ENCODE peak calls at places on chromosomes 2 and 18, in five cellular contexts. One of them, this sample, is unnamed.

GRCh38 chr2:207926133-207927076 is 98.9 kb downstream of the PLEKHM3 start:
- DNase-seq in HTR-8/SVneo: no peak
- DNase-seq in central memory CD4-positive, alpha-beta T cell: no peak
- DNase-seq in EL: peak; percentile 68
- DNase-seq in CD8-positive, alpha-beta T cell: no peak
- DNase-seq in this sample: peak; percentile 37

GRCh38 chr18:61546598-61546997 is 213.4 kb downstream of the CDH20 start:
- DNase-seq in HTR-8/SVneo: peak; percentile 38
- DNase-seq in central memory CD4-positive, alpha-beta T cell: no peak
- DNase-seq in EL: peak; percentile 86
- DNase-seq in CD8-positive, alpha-beta T cell: no peak
- DNase-seq in this sample: no peak

GRCh38 chr2:14633451-14634211 is 1.1 kb downstream of the LRATD1 start:
- DNase-seq in HTR-8/SVneo: no peak
- DNase-seq in central memory CD4-positive, alpha-beta T cell: no peak
- DNase-seq in EL: no peak
- DNase-seq in CD8-positive, alpha-beta T cell: no peak
- DNase-seq in this sample: peak; percentile 7

GRCh38 chr2:40118622-40119021 is 333.3 kb downstream of the SLC8A1 start:
- DNase-seq in HTR-8/SVneo: no peak
- DNase-seq in central memory CD4-positive, alpha-beta T cell: no peak
- DNase-seq in EL: no peak
- DNase-seq in CD8-positive, alpha-beta T cell: no peak
- DNase-seq in this sample: no peak

GRCh38 chr2:53787911-53788289 is 1.1 kb downstream of the ERLEC1 start:
- DNase-seq in HTR-8/SVneo: no peak
- DNase-seq in central memory CD4-positive, alpha-beta T cell: no peak
- DNase-seq in EL: no peak
- DNase-seq in CD8-positive, alpha-beta T cell: no peak
- DNase-seq in this sample: no peak

GRCh38 chr18:36187826-36188721 is 777 bp downstream of the MOCOS start:
- DNase-seq in HTR-8/SVneo: no peak
- DNase-seq in central memory CD4-positive, alpha-beta T cell: no peak
- DNase-seq in EL: peak; percentile 69
- DNase-seq in CD8-positive, alpha-beta T cell: no peak
- DNase-seq in this sample: peak; percentile 28

GRCh38 chr18:57748770-57749603 is 54.1 kb downstream of the ATP8B1 start:
- DNase-seq in HTR-8/SVneo: no peak
- DNase-seq in central memory CD4-positive, alpha-beta T cell: no peak
- DNase-seq in EL: peak; percentile 45
- DNase-seq in CD8-positive, alpha-beta T cell: no peak
- DNase-seq in this sample: peak; percentile 22

GRCh38 chr2:204900910-204901309 is 355.6 kb downstream of the PARD3B start:
- DNase-seq in HTR-8/SVneo: no peak
- DNase-seq in central memory CD4-positive, alpha-beta T cell: no peak
- DNase-seq in EL: peak; percentile 6
- DNase-seq in CD8-positive, alpha-beta T cell: no peak
- DNase-seq in this sample: peak; percentile 29

GRCh38 chr2:101697124-101697793 is at the start of gene MAP4K4:
- DNase-seq in HTR-8/SVneo: peak; percentile 79
- DNase-seq in central memory CD4-positive, alpha-beta T cell: peak; percentile 65
- DNase-seq in EL: peak; percentile 84
- DNase-seq in CD8-positive, alpha-beta T cell: peak; percentile 77
- DNase-seq in this sample: peak; percentile 82